ENCODE peak calls at places on chromosomes 13 and 19, in four cellular contexts. Z, B, O and S are unnamed samples.

GRCh38 chr19:3208317-3209207 is 15.9 kb upstream of the CELF5 start:
- DNase-seq in Z (no peak), B (no peak), O (no peak), S (no peak)

GRCh38 chr19:13604902-13605586 is 98.8 kb upstream of the CACNA1A start:
- DNase-seq in Z (no peak), B (no peak), O (peak; percentile 52), S (no peak)

GRCh38 chr13:79992111-79992510 is 348.8 kb downstream of the SPRY2 start:
- DNase-seq in Z (no peak), B (no peak), O (no peak), S (no peak)

GRCh38 chr19:37507167-37507464 is 377 bp downstream of the ZNF793 start:
- DNase-seq in Z (no peak), B (no peak), O (no peak), S (no peak)

GRCh38 chr19:39180749-39181148 is 16.0 kb upstream of the NCCRP1 start:
- DNase-seq in Z (no peak), B (no peak), O (no peak), S (no peak)

GRCh38 chr13:105814219-105814901 is 721.1 kb downstream of the EFNB2 start:
- DNase-seq in Z (no peak), B (no peak), O (no peak), S (no peak)

GRCh38 chr19:11209892-11210655 is 12.7 kb upstream of the KANK2 start:
- DNase-seq in Z (no peak), B (no peak), O (no peak), S (no peak)

GRCh38 chr19:3509566-3509989 is 3.5 kb downstream of the FZR1 start:
- DNase-seq in Z (no peak), B (peak; percentile 80), O (no peak), S (peak; percentile 90)

GRCh38 chr19:7434391-7434790 is 54.4 kb downstream of the PEX11G start:
- DNase-seq in Z (no peak), B (no peak), O (no peak), S (no peak)

GRCh38 chr19:5349041-5349440 is 8.4 kb upstream of the PTPRS start:
- DNase-seq in Z (no peak), B (no peak), O (peak; percentile 51), S (peak; percentile 8)

GRCh38 chr13:32228330-32229041 is 86.7 kb downstream of the ZAR1L start:
- DNase-seq in Z (no peak), B (peak; percentile 84), O (peak; percentile 36), S (peak; percentile 59)

GRCh38 chr19:18321729-18322091 is 1.2 kb downstream of the LSM4 start:
- DNase-seq in Z (no peak), B (peak; percentile 33), O (no peak), S (peak; percentile 55)

GRCh38 chr19:1618157-1619093 is 13.2 kb upstream of the UQCR11 start:
- DNase-seq in Z (no peak), B (no peak), O (peak; percentile 83), S (peak; percentile 40)

GRCh38 chr13:74662895-74663294 is 528.7 kb upstream of the KLF12 start:
- DNase-seq in Z (no peak), B (no peak), O (no peak), S (no peak)

GRCh38 chr19:23440791-23441190 is 45.5 kb upstream of the ZNF91 start:
- DNase-seq in Z (no peak), B (no peak), O (peak; percentile 76), S (peak; percentile 6)

GRCh38 chr19:8567522-8568172 is 9.6 kb downstream of the MYO1F start:
- DNase-seq in Z (no peak), B (no peak), O (no peak), S (no peak)

GRCh38 chr13:23025848-23026608 is 154.8 kb upstream of the SGCG start:
- DNase-seq in Z (no peak), B (no peak), O (no peak), S (no peak)

GRCh38 chr19:2613507-2614295 is 88.8 kb downstream of the GNG7 start:
- DNase-seq in Z (no peak), B (peak; percentile 12), O (peak; percentile 83), S (peak; percentile 71)

GRCh38 chr19:35249146-35249847 is 495 bp downstream of the LSR start:
- DNase-seq in Z (no peak), B (no peak), O (no peak), S (no peak)

GRCh38 chr19:48683349-48683748 is 10.5 kb upstream of the NTN5 start:
- DNase-seq in Z (peak; percentile 39), B (peak; percentile 19), O (no peak), S (peak; percentile 53)

GRCh38 chr13:113785051-113786010 is 26.3 kb downstream of the TMEM255B start:
- DNase-seq in Z (no peak), B (peak; percentile 74), O (no peak), S (peak; percentile 81)

GRCh38 chr13:108182652-108183051 is 32.7 kb downstream of the LIG4 start:
- DNase-seq in Z (no peak), B (no peak), O (no peak), S (no peak)

GRCh38 chr13:94218537-94218936 is 260.9 kb downstream of the DCT start:
- DNase-seq in Z (no peak), B (no peak), O (peak; percentile 80), S (no peak)

GRCh38 chr19:30566681-30567420 is 194.7 kb downstream of the ZNF536 start:
- DNase-seq in Z (no peak), B (no peak), O (no peak), S (no peak)

GRCh38 chr13:75587679-75588078 is 38.1 kb downstream of the UCHL3 start:
- DNase-seq in Z (no peak), B (peak; percentile 4), O (peak; percentile 81), S (no peak)

GRCh38 chr13:70253834-70254233 is 145.6 kb upstream of the KLHL1 start:
- DNase-seq in Z (no peak), B (no peak), O (no peak), S (no peak)